ENCODE peak calls at places on chromosomes 5 and 9, in five cellular contexts. T is ovary, G is adipocyte, L is colonic mucosa, E is AG04450. H is an unnamed sample.
A peak's percentile ranks its signal among the peaks of the same experiment; 100 is the strongest.

GRCh38 chr5:124748687-124749594 is 2.5 kb upstream of the ZNF608 start:
- DNase-seq in L (peak; percentile 95), T (peak; percentile 80), G (peak; percentile 88), E (peak; percentile 78), H (peak; percentile 93)

GRCh38 chr9:24614070-24614469 is 68.4 kb upstream of the IZUMO3 start:
- DNase-seq in T (no peak), G (no peak), L (no peak), E (no peak), H (no peak)

GRCh38 chr5:44225231-44226160 is 163.7 kb downstream of the FGF10 start:
- DNase-seq in G (no peak), L (no peak), E (no peak), T (no peak), H (no peak)

GRCh38 chr9:2235623-2236022 is 220.5 kb downstream of the SMARCA2 start:
- DNase-seq in E (no peak), G (no peak), L (no peak), T (no peak), H (no peak)

GRCh38 chr5:128213340-128213739 is 129.8 kb downstream of the SLC12A2 start:
- DNase-seq in E (no peak), T (peak; percentile 36), G (peak; percentile 88), L (peak; percentile 56), H (peak; percentile 65)

GRCh38 chr5:1724822-1725602 is 74.6 kb downstream of the MRPL36 start:
- DNase-seq in E (no peak), T (peak; percentile 6), L (peak; percentile 53), G (no peak), H (no peak)

GRCh38 chr9:130444565-130445221 is at the start of gene ASS1:
- DNase-seq in E (no peak), G (peak; percentile 69), T (peak; percentile 75), L (peak; percentile 91), H (no peak)

GRCh38 chr9:34689512-34689911 is 1.6 kb downstream of the CCL19 start:
- DNase-seq in G (no peak), T (no peak), E (no peak), L (no peak), H (no peak)

GRCh38 chr5:160555836-160556660 is 134.4 kb downstream of the PTTG1 start:
- DNase-seq in T (no peak), G (no peak), E (no peak), L (no peak), H (no peak)

GRCh38 chr9:137232510-137232909 is 1.8 kb downstream of the SLC34A3 start:
- DNase-seq in E (no peak), L (no peak), G (no peak), T (no peak), H (no peak)

GRCh38 chr9:137233143-137233980 is 2.7 kb downstream of the SLC34A3 start:
- DNase-seq in T (no peak), G (no peak), E (no peak), L (no peak), H (no peak)

GRCh38 chr9:137230720-137231207 is at the start of gene SLC34A3:
- DNase-seq in T (no peak), E (no peak), L (no peak), G (no peak), H (no peak)

GRCh38 chr9:137231313-137232039 is 775 bp downstream of the SLC34A3 start:
- DNase-seq in E (no peak), T (no peak), G (no peak), L (no peak), H (no peak)

GRCh38 chr9:137232101-137232500 is 1.4 kb downstream of the SLC34A3 start:
- DNase-seq in T (no peak), G (no peak), L (no peak), E (no peak), H (no peak)
- H3K27me3 ChIP-seq in T (peaks cover 12% of the 10 kb centered on the region), G (peaks cover 30% of the 10 kb centered on the region), L (peaks cover 44% of the 10 kb centered on the region), E (no peaks in the 10 kb centered on the region), H (no peaks in the 10 kb centered on the region)

DNA sequence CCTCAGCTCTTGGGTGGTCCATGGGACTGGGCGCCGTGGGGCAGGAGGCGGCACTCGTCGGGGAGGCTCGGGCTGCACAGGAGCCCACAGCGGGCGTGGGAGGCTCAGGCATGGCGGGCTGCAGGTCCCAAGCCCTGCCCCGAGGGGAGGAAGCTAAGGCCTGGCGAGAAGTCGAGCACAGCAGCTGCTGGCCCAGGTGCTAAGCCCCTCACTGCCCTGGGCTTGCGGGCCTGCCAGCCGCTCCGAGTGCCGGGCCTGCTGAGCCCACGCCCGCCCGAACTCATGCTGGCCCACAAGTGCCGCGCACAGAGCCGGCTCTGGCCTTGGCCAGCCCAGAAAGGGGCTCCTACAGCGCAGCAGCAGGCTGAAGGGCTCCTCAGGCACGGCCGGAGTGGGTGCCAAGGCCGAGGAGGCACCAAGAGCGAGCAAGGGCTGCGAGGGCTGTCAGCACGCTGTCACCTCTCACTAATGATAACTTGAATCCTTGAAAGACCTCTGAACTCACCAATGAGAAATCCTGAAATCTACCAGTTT is 1506.8 kb upstream of the WWC1 start:
- DNase-seq in E (no peak), G (no peak), T (no peak), L (no peak), H (no peak)
- H3K4me3 ChIP-seq in E (no peak overlapping the region), G (no peak overlapping the region), T (no peak overlapping the region), L (no peak overlapping the region), H (no peak overlapping the region)

GRCh38 chr9:88828018-88828417 is 163.2 kb upstream of the S1PR3 start:
- DNase-seq in G (no peak), L (no peak), T (no peak), E (no peak), H (no peak)

GRCh38 chr9:88824711-88825110 is 166.6 kb upstream of the S1PR3 start:
- DNase-seq in T (no peak), E (no peak), L (no peak), G (peak; percentile 77), H (no peak)

GRCh38 chr9:88826181-88826580 is 165.1 kb upstream of the S1PR3 start:
- DNase-seq in E (no peak), L (no peak), T (no peak), G (no peak), H (no peak)

GRCh38 chr9:88828492-88828974 is 162.7 kb upstream of the S1PR3 start:
- DNase-seq in E (no peak), G (peak; percentile 48), L (no peak), T (no peak), H (no peak)

DNA sequence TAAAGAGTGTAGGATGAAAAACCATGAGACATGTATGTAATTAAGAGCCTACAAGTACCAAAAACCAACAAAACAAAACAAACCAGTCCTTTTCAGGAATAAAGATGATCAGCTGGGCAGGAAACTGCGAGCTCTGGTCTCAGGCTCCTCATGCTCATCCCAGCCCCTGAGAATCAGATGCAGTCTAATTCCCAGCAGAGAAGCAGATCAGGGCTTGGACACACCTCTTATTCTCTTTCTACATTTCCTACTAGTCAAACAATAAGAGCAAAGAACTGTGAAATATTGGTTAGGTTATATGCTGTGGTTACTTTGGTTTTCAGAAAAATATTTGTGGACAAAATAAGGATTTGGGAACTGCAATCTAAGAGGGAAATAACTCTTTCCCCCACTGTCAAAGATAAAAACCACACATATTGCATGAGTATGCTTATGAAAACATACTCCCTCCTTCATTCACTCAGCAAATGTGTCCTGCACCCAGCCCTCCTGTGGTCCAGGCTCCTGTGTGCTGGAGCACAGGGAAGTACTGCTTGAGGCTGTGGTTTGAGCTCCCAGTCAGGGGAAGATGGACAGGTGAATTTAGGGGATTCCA is 164.5 kb upstream of the S1PR3 start:
- DNase-seq in G (peak; percentile 59), T (no peak), L (no peak), E (peak; percentile 39), H (peak; percentile 63)
- H3K27me3 ChIP-seq in G (no peaks in the 10 kb centered on the region), T (no peaks in the 10 kb centered on the region), L (no peaks in the 10 kb centered on the region), E (peaks cover 11% of the 10 kb centered on the region), H (no peaks in the 10 kb centered on the region)

DNA sequence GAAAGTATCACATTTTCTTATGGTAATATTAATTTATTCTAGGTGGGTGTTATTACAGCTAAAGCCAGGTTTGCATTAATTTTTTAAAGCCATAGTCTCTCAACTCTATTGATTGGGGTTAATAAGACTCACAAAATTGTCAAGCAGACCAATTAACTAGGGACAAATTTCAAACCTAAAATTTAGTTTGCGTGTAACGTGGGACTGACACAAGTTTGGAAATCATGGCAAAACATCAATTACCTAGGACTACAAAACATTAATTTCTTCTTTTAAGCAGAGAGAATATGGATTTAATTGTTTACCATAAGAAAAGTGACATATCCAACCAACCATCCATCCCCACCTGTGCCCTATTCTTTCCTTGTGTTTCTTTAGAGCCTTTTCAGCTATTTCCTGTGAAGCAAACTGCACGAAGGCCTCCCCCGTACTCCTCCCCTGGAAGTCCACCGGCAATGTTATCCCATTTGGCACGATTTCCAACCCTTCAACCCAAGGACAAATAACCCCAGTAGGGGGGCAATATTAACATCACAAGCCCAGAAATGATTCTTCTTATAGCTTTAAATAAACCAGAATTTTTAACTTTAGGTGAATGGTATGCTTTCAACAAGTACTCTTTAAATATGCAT is 4.4 kb downstream of the HNRNPH1 start:
- DNase-seq in E (no peak), G (no peak), L (no peak), T (no peak), H (no peak)
- H3K4me3 ChIP-seq in E (peak overlapping the region; percentile 100), G (peak overlapping the region; percentile 99), L (no peak overlapping the region), T (peak overlapping the region; percentile 12), H (peak overlapping the region; percentile 99)

GRCh38 chr9:91948423-91949292 is 1.4 kb downstream of the ROR2 start:
- DNase-seq in T (peak; percentile 76), L (peak; percentile 57), G (peak; percentile 28), E (no peak), H (peak; percentile 20)
- H3K27me3 ChIP-seq in T (no peaks in the 10 kb centered on the region), L (peaks cover 27% of the 10 kb centered on the region), G (no peaks in the 10 kb centered on the region), E (peaks cover 20% of the 10 kb centered on the region), H (peaks cover 45% of the 10 kb centered on the region)